ENCODE peak calls at places on chromosomes 4 and X, in six cellular contexts. Q, I, E, N, P and S are unnamed samples.

GRCh38 chr4:85860066-85860465 is 385.1 kb downstream of the ARHGAP24 start:
- DNase-seq in Q (no peak), P (peak; percentile 82), E (peak; percentile 56), N (no peak), I (no peak), S (no peak)

GRCh38 chr4:8917868-8918783 is 46.5 kb upstream of the HMX1 start:
- DNase-seq in Q (peak; percentile 69), N (peak; percentile 80), E (peak; percentile 43), I (peak; percentile 70), P (peak; percentile 31), S (peak; percentile 76)

GRCh38 chr4:40055873-40056721 is 553 bp upstream of the N4BP2 start:
- DNase-seq in I (peak; percentile 79), N (peak; percentile 82), Q (peak; percentile 84), E (peak; percentile 91), P (peak; percentile 90), S (peak; percentile 71)

GRCh38 chr4:72286185-72286584 is 254.4 kb downstream of the NPFFR2 start:
- DNase-seq in N (no peak), E (peak; percentile 5), Q (no peak), I (no peak), P (peak; percentile 30), S (no peak)

GRCh38 chr4:16909245-16909644 is 10.8 kb upstream of the LDB2 start:
- DNase-seq in N (peak; percentile 27), I (no peak), Q (no peak), E (no peak), P (no peak), S (no peak)

GRCh38 chr4:107380836-107381438 is 339.1 kb downstream of the PAPSS1 start:
- DNase-seq in E (no peak), N (no peak), Q (no peak), P (peak; percentile 11), I (no peak), S (no peak)

GRCh38 chr4:145531193-145531592 is 49.5 kb downstream of the SMAD1 start:
- DNase-seq in E (no peak), Q (no peak), N (no peak), I (no peak), P (no peak), S (no peak)

GRCh38 chr4:726235-726787 is 20.7 kb downstream of the PCGF3 start:
- DNase-seq in P (peak; percentile 59), I (no peak), E (peak; percentile 68), N (no peak), Q (no peak), S (no peak)

GRCh38 chrX:10759400-10759799 is 139.0 kb upstream of the MID1 start:
- DNase-seq in I (no peak), N (no peak), Q (no peak), P (no peak), E (no peak), S (peak; percentile 3)

GRCh38 chrX:78886550-78886949 is 58.6 kb upstream of the P2RY10 start:
- DNase-seq in Q (no peak), I (no peak), E (peak; percentile 1), P (peak; percentile 16), N (peak; percentile 7), S (no peak)

GRCh38 chr4:48963042-48963679 is 22.9 kb upstream of the CWH43 start:
- DNase-seq in I (peak; percentile 74), P (peak; percentile 90), E (peak; percentile 93), N (peak; percentile 90), Q (peak; percentile 63), S (peak; percentile 78)

GRCh38 chr4:152181150-152181549 is 354.7 kb downstream of the FBXW7 start:
- DNase-seq in E (no peak), N (no peak), Q (no peak), P (no peak), I (no peak), S (no peak)

GRCh38 chr4:155705664-155706063 is 39.0 kb downstream of the GUCY1A1 start:
- DNase-seq in N (peak; percentile 72), E (peak; percentile 60), I (no peak), Q (no peak), P (peak; percentile 51), S (no peak)

GRCh38 chrX:113975441-113975840 is 608.4 kb upstream of the HTR2C start:
- DNase-seq in P (no peak), E (no peak), I (no peak), N (no peak), Q (no peak), S (no peak)

GRCh38 chr4:25386926-25387325 is 9.9 kb downstream of the ANAPC4 start:
- DNase-seq in Q (no peak), I (no peak), E (no peak), P (no peak), N (no peak), S (no peak)

GRCh38 chrX:38375888-38376287 is 23.5 kb downstream of the OTC start:
- DNase-seq in N (peak; percentile 7), E (peak; percentile 11), Q (no peak), P (peak; percentile 27), I (no peak), S (peak; percentile 6)

GRCh38 chrX:32041181-32041580 is 969.3 kb upstream of the FTHL17 start:
- DNase-seq in Q (no peak), P (no peak), N (no peak), E (no peak), I (no peak), S (no peak)

DNA sequence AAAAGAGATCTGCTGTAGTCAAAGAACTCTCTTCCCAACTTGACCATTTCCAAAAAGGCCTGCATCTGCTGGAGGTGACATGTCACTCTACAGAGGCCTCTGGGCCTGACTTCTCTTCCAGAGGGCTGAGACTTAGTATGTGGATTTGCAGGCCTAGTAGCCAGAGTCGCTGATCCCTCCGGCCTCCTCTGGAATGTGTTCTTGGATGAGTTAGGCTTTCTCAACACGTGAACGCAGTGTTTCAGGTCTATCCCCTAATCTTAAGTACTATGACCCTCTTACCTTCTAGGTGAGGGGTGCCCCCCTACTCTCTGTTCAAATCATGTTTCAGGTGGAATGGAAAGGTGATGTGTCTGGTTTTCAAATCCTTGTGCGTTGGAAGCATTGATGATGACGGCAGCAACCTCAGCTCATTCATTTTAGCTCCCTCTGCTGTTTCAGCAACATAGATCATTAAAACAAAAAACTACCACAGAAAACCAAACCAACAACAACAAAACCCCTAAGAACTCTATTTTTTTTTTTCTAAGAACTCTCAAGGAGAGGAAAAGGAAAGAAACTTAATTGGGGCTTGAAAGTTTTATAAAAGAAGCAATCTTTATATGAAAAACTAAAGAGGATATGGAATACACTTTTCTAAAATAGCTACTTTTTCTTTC is 56.4 kb downstream of the RWDD4 start:
- DNase-seq in P (peak; percentile 49), N (no peak), Q (no peak), E (peak; percentile 45), I (no peak), S (no peak)
- TF ChIP-seq CTCF in P (peak; percentile 43), N (peak; percentile 43), Q (peak; percentile 33), E (peak; percentile 40), I (peak; percentile 50), S (peak; percentile 22)

DNA sequence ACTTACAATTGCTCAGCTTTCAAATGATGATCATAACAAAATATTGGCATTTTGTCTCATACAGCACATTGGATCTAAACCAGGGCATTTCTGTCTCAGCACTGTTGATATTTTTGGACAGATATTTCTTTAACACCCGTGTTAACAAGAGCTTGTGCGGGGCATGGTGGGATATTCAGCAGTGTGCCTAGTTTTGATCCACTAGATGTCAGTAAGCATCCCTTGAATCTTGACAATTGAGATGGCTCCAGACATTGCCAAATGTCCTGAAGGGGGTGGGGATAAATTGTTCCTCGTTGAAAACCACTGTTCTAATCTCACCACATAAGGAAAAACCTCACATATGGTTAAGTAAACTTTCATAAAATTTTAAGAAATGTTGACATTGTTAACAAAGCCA is 806.3 kb downstream of the STIM2 start:
- DNase-seq in E (no peak), Q (no peak), N (peak; percentile 46), I (no peak), P (peak; percentile 22), S (no peak)
- TF ChIP-seq CTCF in E (no peak), Q (no peak), N (peak; percentile 51), I (no peak), P (peak; percentile 6), S (peak; percentile 20)

DNA sequence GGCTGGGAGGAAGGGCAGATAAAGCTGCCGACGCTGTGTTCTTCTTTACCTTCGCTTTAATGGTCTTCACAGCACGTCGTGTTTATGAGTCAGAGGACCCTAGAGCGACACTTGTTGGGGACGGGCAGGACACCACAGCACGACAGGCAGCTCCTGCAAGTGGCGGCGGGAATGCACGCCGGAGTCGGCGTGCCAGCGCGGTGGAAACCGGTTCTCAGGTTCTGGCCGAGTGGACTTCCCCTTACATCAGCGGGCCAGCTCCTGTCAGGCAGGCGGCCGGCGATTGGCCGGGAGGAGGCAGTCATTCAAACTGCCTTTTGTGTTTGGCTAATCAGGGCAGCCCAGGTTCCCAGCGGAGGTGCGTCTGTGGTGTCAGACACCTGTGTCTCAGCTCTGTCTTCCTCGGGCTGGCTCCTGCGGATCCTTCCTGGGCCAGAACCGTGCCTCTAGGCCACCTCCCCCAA is 150.9 kb downstream of the SHROOM3 start:
- DNase-seq in E (peak; percentile 42), N (peak; percentile 91), I (peak; percentile 93), Q (peak; percentile 92), P (no peak), S (no peak)
- TF ChIP-seq CTCF in E (peak; percentile 16), N (peak; percentile 18), I (peak; percentile 31), Q (no peak), P (no peak), S (no peak)

GRCh38 chr4:55442541-55442940 is 46.8 kb downstream of the TMEM165 start:
- DNase-seq in P (no peak), I (no peak), N (no peak), Q (no peak), E (no peak), S (no peak)

GRCh38 chr4:55446578-55446922 is 50.8 kb downstream of the TMEM165 start:
- DNase-seq in Q (no peak), I (no peak), E (no peak), N (no peak), P (peak; percentile 41), S (no peak)

GRCh38 chr4:55447108-55447708 is 51.5 kb downstream of the TMEM165 start:
- DNase-seq in P (no peak), N (no peak), E (no peak), Q (no peak), I (no peak), S (no peak)

GRCh38 chr4:55445921-55446577 is 50.3 kb downstream of the TMEM165 start:
- DNase-seq in Q (no peak), P (peak; percentile 83), I (no peak), E (peak; percentile 25), N (no peak), S (no peak)

GRCh38 chr4:55444822-55445221 is 49.1 kb downstream of the TMEM165 start:
- DNase-seq in E (peak; percentile 61), I (no peak), P (peak; percentile 61), N (peak; percentile 24), Q (no peak), S (no peak)
- TF ChIP-seq CTCF in E (peak; percentile 31), I (no peak), P (peak; percentile 49), N (peak; percentile 45), Q (no peak), S (peak; percentile 47)